ENCODE peak calls at places on chromosomes 13 and 19, in eight cellular contexts. N, C, S, A, F, W, L and H are unnamed samples.

GRCh38 chr13:30968734-30969335 is 36.4 kb downstream of the TEX26 start:
- DNase-seq in N (no peak), C (no peak), S (no peak), A (no peak), F (no peak), W (no peak), L (no peak), H (no peak)

GRCh38 chr13:97849305-97849704 is 104.2 kb upstream of the IPO5 start:
- DNase-seq in N (no peak), C (no peak), S (no peak), A (peak; percentile 34), F (peak; percentile 27), W (peak; percentile 58), L (no peak), H (no peak)

GRCh38 chr19:28066161-28066560 is 1146.8 kb downstream of the UQCRFS1 start:
- DNase-seq in N (no peak), C (no peak), S (no peak), A (no peak), F (no peak), W (no peak), L (no peak), H (no peak)

GRCh38 chr13:101626925-101627555 is 174.6 kb downstream of the ITGBL1 start:
- DNase-seq in N (peak; percentile 38), C (no peak), S (no peak), A (no peak), F (peak; percentile 45), W (no peak), L (no peak), H (peak; percentile 42)

GRCh38 chr13:99981115-99982020 is at the start of gene ZIC2:
- DNase-seq in N (no peak), C (no peak), S (no peak), A (peak; percentile 73), F (no peak), W (peak; percentile 58), L (peak; percentile 66), H (no peak)

GRCh38 chr19:50414850-50415660 is 3.7 kb upstream of the SPIB start:
- DNase-seq in N (peak; percentile 63), C (peak; percentile 88), S (peak; percentile 77), A (peak; percentile 16), F (no peak), W (no peak), L (peak; percentile 38), H (peak; percentile 51)

GRCh38 chr19:7500811-7501450 is 12.1 kb upstream of the PEX11G start:
- DNase-seq in N (no peak), C (peak; percentile 72), S (no peak), A (peak; percentile 78), F (no peak), W (peak; percentile 84), L (peak; percentile 63), H (no peak)

GRCh38 chr19:11479470-11480080 is 1.3 kb downstream of the ELAVL3 start:
- DNase-seq in N (no peak), C (peak; percentile 40), S (no peak), A (no peak), F (no peak), W (peak; percentile 86), L (no peak), H (no peak)

GRCh38 chr19:49949735-49950589 is 11.0 kb downstream of the SIGLEC11 start:
- DNase-seq in N (no peak), C (no peak), S (no peak), A (no peak), F (no peak), W (no peak), L (no peak), H (no peak)

GRCh38 chr13:95356916-95357315 is 55.7 kb upstream of the ABCC4 start:
- DNase-seq in N (no peak), C (no peak), S (no peak), A (no peak), F (no peak), W (no peak), L (no peak), H (no peak)

GRCh38 chr19:15199652-15200574 is 882 bp downstream of the NOTCH3 start:
- DNase-seq in N (no peak), C (peak; percentile 81), S (no peak), A (no peak), F (no peak), W (no peak), L (no peak), H (no peak)